ENCODE peak calls at places on chromosomes 7 and 10, in six cellular contexts. A is AG04450; C is CD8-positive, alpha-beta memory T cell; R is transverse colon; M is brain microvascular endothelial cell; T is EL. P is an unnamed sample.

GRCh38 chr10:91758303-91759146 is 39.7 kb upstream of the TNKS2 start:
- DNase-seq in A (peak; percentile 13), R (no peak), C (no peak), T (peak; percentile 50), M (no peak), P (no peak)

GRCh38 chr10:131167036-131167860 is 144.3 kb downstream of the TCERG1L start:
- DNase-seq in C (no peak), R (no peak), M (no peak), A (no peak), T (no peak), P (peak; percentile 36)

GRCh38 chr7:80137410-80137809 is 2.8 kb downstream of the GNAI1 start:
- DNase-seq in C (no peak), A (no peak), R (no peak), T (no peak), M (no peak), P (no peak)

GRCh38 chr7:28706607-28707006 is 251.5 kb downstream of the TRIL start:
- DNase-seq in A (no peak), R (no peak), C (no peak), T (no peak), M (no peak), P (no peak)

GRCh38 chr7:12683678-12684077 is 3.8 kb upstream of the ARL4A start:
- DNase-seq in M (no peak), T (peak; percentile 41), A (no peak), R (no peak), C (no peak), P (no peak)

GRCh38 chr7:139734395-139734794 is 43.4 kb downstream of the HIPK2 start:
- DNase-seq in C (no peak), T (peak; percentile 85), R (peak; percentile 7), M (peak; percentile 99), A (peak; percentile 46), P (no peak)

GRCh38 chr7:103141753-103142404 is 7.0 kb downstream of the NAPEPLD start:
- DNase-seq in C (no peak), T (no peak), A (no peak), R (no peak), M (no peak), P (no peak)

GRCh38 chr10:34079702-34080484 is 735.2 kb downstream of the PARD3 start:
- DNase-seq in A (no peak), R (no peak), T (no peak), M (no peak), C (no peak), P (no peak)

GRCh38 chr10:78913219-78914059 is 155.3 kb upstream of the ZMIZ1 start:
- DNase-seq in R (peak; percentile 76), C (no peak), M (no peak), A (no peak), T (no peak), P (no peak)

GRCh38 chr7:34138483-34138882 is 233.1 kb downstream of the BMPER start:
- DNase-seq in R (no peak), C (no peak), T (no peak), M (no peak), A (no peak), P (no peak)

GRCh38 chr7:44261239-44261638 is 60.5 kb downstream of the YKT6 start:
- DNase-seq in T (no peak), A (no peak), M (no peak), C (no peak), R (no peak), P (no peak)

GRCh38 chr7:98238976-98239375 is 13.1 kb downstream of the TECPR1 start:
- DNase-seq in M (peak; percentile 86), C (no peak), A (no peak), T (peak; percentile 12), R (no peak), P (no peak)

GRCh38 chr10:28631896-28632596 is 45.3 kb upstream of the BAMBI start:
- DNase-seq in T (peak; percentile 46), R (no peak), A (no peak), C (no peak), M (no peak), P (no peak)

P was measured in CD14-positive monocyte.